ENCODE peak calls at places on chromosomes 2 and 18, in six cellular contexts. One of them, this sample, is unnamed.

GRCh38 chr2:237194906-237195305 is 109.2 kb downstream of the COPS8 start:
- DNase-seq in right cardiac atrium: no peak
- DNase-seq in left cardiac atrium: no peak
- DNase-seq in activated CD8-positive, alpha-beta memory T cell treated with anti-CD3 and anti-CD28 coated beads for 48 hours: no peak
- DNase-seq in activated T-helper 1 cell treated with anti-CD3 and anti-CD28 coated beads, Interleukin-12 subunit alpha, Interleukin-12 subunit beta, Interleukin-2, Interleukin-4 antibody, amounts not matched to agents 30 ng/mL and 10 ng/mL and 1 ng/mL, durations not matched to agents 14 hours and 24 hours and 36 hours: no peak
- DNase-seq in memory B cell: no peak
- DNase-seq in this sample: no peak

GRCh38 chr2:206203331-206203730 is 43.6 kb downstream of the EEF1B2 start:
- DNase-seq in right cardiac atrium: no peak
- DNase-seq in left cardiac atrium: no peak
- DNase-seq in activated CD8-positive, alpha-beta memory T cell treated with anti-CD3 and anti-CD28 coated beads for 48 hours: no peak
- DNase-seq in activated T-helper 1 cell treated with anti-CD3 and anti-CD28 coated beads, Interleukin-12 subunit alpha, Interleukin-12 subunit beta, Interleukin-2, Interleukin-4 antibody, amounts not matched to agents 30 ng/mL and 10 ng/mL and 1 ng/mL, durations not matched to agents 14 hours and 24 hours and 36 hours: no peak
- DNase-seq in memory B cell: no peak
- DNase-seq in this sample: no peak

GRCh38 chr2:20704886-20705285 is 37.9 kb downstream of the GDF7 start:
- DNase-seq in right cardiac atrium: no peak
- DNase-seq in left cardiac atrium: no peak
- DNase-seq in activated CD8-positive, alpha-beta memory T cell treated with anti-CD3 and anti-CD28 coated beads for 48 hours: no peak
- DNase-seq in activated T-helper 1 cell treated with anti-CD3 and anti-CD28 coated beads, Interleukin-12 subunit alpha, Interleukin-12 subunit beta, Interleukin-2, Interleukin-4 antibody, amounts not matched to agents 30 ng/mL and 10 ng/mL and 1 ng/mL, durations not matched to agents 14 hours and 24 hours and 36 hours: no peak
- DNase-seq in memory B cell: no peak
- DNase-seq in this sample: no peak

GRCh38 chr2:168652997-168653906 is 149.2 kb upstream of the NOSTRIN start:
- DNase-seq in right cardiac atrium: no peak
- DNase-seq in left cardiac atrium: no peak
- DNase-seq in activated CD8-positive, alpha-beta memory T cell treated with anti-CD3 and anti-CD28 coated beads for 48 hours: no peak
- DNase-seq in activated T-helper 1 cell treated with anti-CD3 and anti-CD28 coated beads, Interleukin-12 subunit alpha, Interleukin-12 subunit beta, Interleukin-2, Interleukin-4 antibody, amounts not matched to agents 30 ng/mL and 10 ng/mL and 1 ng/mL, durations not matched to agents 14 hours and 24 hours and 36 hours: no peak
- DNase-seq in memory B cell: no peak
- DNase-seq in this sample: no peak

GRCh38 chr2:172101008-172101706 is 1.5 kb downstream of the DLX2 start:
- DNase-seq in right cardiac atrium: no peak
- DNase-seq in left cardiac atrium: no peak
- DNase-seq in activated CD8-positive, alpha-beta memory T cell treated with anti-CD3 and anti-CD28 coated beads for 48 hours: peak; percentile 8
- DNase-seq in activated T-helper 1 cell treated with anti-CD3 and anti-CD28 coated beads, Interleukin-12 subunit alpha, Interleukin-12 subunit beta, Interleukin-2, Interleukin-4 antibody, amounts not matched to agents 30 ng/mL and 10 ng/mL and 1 ng/mL, durations not matched to agents 14 hours and 24 hours and 36 hours: no peak
- DNase-seq in memory B cell: peak; percentile 34
- DNase-seq in this sample: no peak

GRCh38 chr2:21422724-21423522 is 299.2 kb downstream of the TDRD15 start:
- DNase-seq in right cardiac atrium: no peak
- DNase-seq in left cardiac atrium: no peak
- DNase-seq in activated CD8-positive, alpha-beta memory T cell treated with anti-CD3 and anti-CD28 coated beads for 48 hours: no peak
- DNase-seq in activated T-helper 1 cell treated with anti-CD3 and anti-CD28 coated beads, Interleukin-12 subunit alpha, Interleukin-12 subunit beta, Interleukin-2, Interleukin-4 antibody, amounts not matched to agents 30 ng/mL and 10 ng/mL and 1 ng/mL, durations not matched to agents 14 hours and 24 hours and 36 hours: no peak
- DNase-seq in memory B cell: no peak
- DNase-seq in this sample: no peak

GRCh38 chr18:44729631-44730101 is 49.0 kb downstream of the SETBP1 start:
- DNase-seq in right cardiac atrium: no peak
- DNase-seq in left cardiac atrium: no peak
- DNase-seq in activated CD8-positive, alpha-beta memory T cell treated with anti-CD3 and anti-CD28 coated beads for 48 hours: no peak
- DNase-seq in activated T-helper 1 cell treated with anti-CD3 and anti-CD28 coated beads, Interleukin-12 subunit alpha, Interleukin-12 subunit beta, Interleukin-2, Interleukin-4 antibody, amounts not matched to agents 30 ng/mL and 10 ng/mL and 1 ng/mL, durations not matched to agents 14 hours and 24 hours and 36 hours: peak; percentile 61
- DNase-seq in memory B cell: no peak
- DNase-seq in this sample: no peak

GRCh38 chr18:28281400-28281799 is 104.5 kb upstream of the CDH2 start:
- DNase-seq in right cardiac atrium: no peak
- DNase-seq in left cardiac atrium: no peak
- DNase-seq in activated CD8-positive, alpha-beta memory T cell treated with anti-CD3 and anti-CD28 coated beads for 48 hours: no peak
- DNase-seq in activated T-helper 1 cell treated with anti-CD3 and anti-CD28 coated beads, Interleukin-12 subunit alpha, Interleukin-12 subunit beta, Interleukin-2, Interleukin-4 antibody, amounts not matched to agents 30 ng/mL and 10 ng/mL and 1 ng/mL, durations not matched to agents 14 hours and 24 hours and 36 hours: no peak
- DNase-seq in memory B cell: no peak
- DNase-seq in this sample: no peak

GRCh38 chr18:7754725-7755181 is 187.6 kb downstream of the PTPRM start:
- DNase-seq in right cardiac atrium: no peak
- DNase-seq in left cardiac atrium: peak; percentile 35
- DNase-seq in activated CD8-positive, alpha-beta memory T cell treated with anti-CD3 and anti-CD28 coated beads for 48 hours: no peak
- DNase-seq in activated T-helper 1 cell treated with anti-CD3 and anti-CD28 coated beads, Interleukin-12 subunit alpha, Interleukin-12 subunit beta, Interleukin-2, Interleukin-4 antibody, amounts not matched to agents 30 ng/mL and 10 ng/mL and 1 ng/mL, durations not matched to agents 14 hours and 24 hours and 36 hours: no peak
- DNase-seq in memory B cell: no peak
- DNase-seq in this sample: no peak

GRCh38 chr2:124046332-124046731 is 21.2 kb downstream of the CNTNAP5 start:
- DNase-seq in right cardiac atrium: no peak
- DNase-seq in left cardiac atrium: no peak
- DNase-seq in activated CD8-positive, alpha-beta memory T cell treated with anti-CD3 and anti-CD28 coated beads for 48 hours: no peak
- DNase-seq in activated T-helper 1 cell treated with anti-CD3 and anti-CD28 coated beads, Interleukin-12 subunit alpha, Interleukin-12 subunit beta, Interleukin-2, Interleukin-4 antibody, amounts not matched to agents 30 ng/mL and 10 ng/mL and 1 ng/mL, durations not matched to agents 14 hours and 24 hours and 36 hours: no peak
- DNase-seq in memory B cell: no peak
- DNase-seq in this sample: no peak

GRCh38 chr2:46651363-46652099 is 172.2 kb downstream of the TMEM247 start:
- DNase-seq in right cardiac atrium: peak; percentile 53
- DNase-seq in left cardiac atrium: peak; percentile 40
- DNase-seq in activated CD8-positive, alpha-beta memory T cell treated with anti-CD3 and anti-CD28 coated beads for 48 hours: no peak
- DNase-seq in activated T-helper 1 cell treated with anti-CD3 and anti-CD28 coated beads, Interleukin-12 subunit alpha, Interleukin-12 subunit beta, Interleukin-2, Interleukin-4 antibody, amounts not matched to agents 30 ng/mL and 10 ng/mL and 1 ng/mL, durations not matched to agents 14 hours and 24 hours and 36 hours: no peak
- DNase-seq in memory B cell: no peak
- DNase-seq in this sample: no peak

GRCh38 chr2:237193436-237193835 is 107.7 kb downstream of the COPS8 start:
- DNase-seq in right cardiac atrium: no peak
- DNase-seq in left cardiac atrium: no peak
- DNase-seq in activated CD8-positive, alpha-beta memory T cell treated with anti-CD3 and anti-CD28 coated beads for 48 hours: no peak
- DNase-seq in activated T-helper 1 cell treated with anti-CD3 and anti-CD28 coated beads, Interleukin-12 subunit alpha, Interleukin-12 subunit beta, Interleukin-2, Interleukin-4 antibody, amounts not matched to agents 30 ng/mL and 10 ng/mL and 1 ng/mL, durations not matched to agents 14 hours and 24 hours and 36 hours: no peak
- DNase-seq in memory B cell: no peak
- DNase-seq in this sample: no peak

GRCh38 chr2:105919191-105919811 is 174.6 kb downstream of the NCK2 start:
- DNase-seq in right cardiac atrium: peak; percentile 81
- DNase-seq in left cardiac atrium: peak; percentile 64
- DNase-seq in activated CD8-positive, alpha-beta memory T cell treated with anti-CD3 and anti-CD28 coated beads for 48 hours: no peak
- DNase-seq in activated T-helper 1 cell treated with anti-CD3 and anti-CD28 coated beads, Interleukin-12 subunit alpha, Interleukin-12 subunit beta, Interleukin-2, Interleukin-4 antibody, amounts not matched to agents 30 ng/mL and 10 ng/mL and 1 ng/mL, durations not matched to agents 14 hours and 24 hours and 36 hours: no peak
- DNase-seq in memory B cell: no peak
- DNase-seq in this sample: no peak

GRCh38 chr2:157055660-157056199 is 201.8 kb upstream of the GALNT5 start:
- DNase-seq in right cardiac atrium: no peak
- DNase-seq in left cardiac atrium: no peak
- DNase-seq in activated CD8-positive, alpha-beta memory T cell treated with anti-CD3 and anti-CD28 coated beads for 48 hours: no peak
- DNase-seq in activated T-helper 1 cell treated with anti-CD3 and anti-CD28 coated beads, Interleukin-12 subunit alpha, Interleukin-12 subunit beta, Interleukin-2, Interleukin-4 antibody, amounts not matched to agents 30 ng/mL and 10 ng/mL and 1 ng/mL, durations not matched to agents 14 hours and 24 hours and 36 hours: no peak
- DNase-seq in memory B cell: no peak
- DNase-seq in this sample: no peak

GRCh38 chr2:181164699-181165098 is 184.3 kb downstream of the UBE2E3 start:
- DNase-seq in right cardiac atrium: no peak
- DNase-seq in left cardiac atrium: no peak
- DNase-seq in activated CD8-positive, alpha-beta memory T cell treated with anti-CD3 and anti-CD28 coated beads for 48 hours: no peak
- DNase-seq in activated T-helper 1 cell treated with anti-CD3 and anti-CD28 coated beads, Interleukin-12 subunit alpha, Interleukin-12 subunit beta, Interleukin-2, Interleukin-4 antibody, amounts not matched to agents 30 ng/mL and 10 ng/mL and 1 ng/mL, durations not matched to agents 14 hours and 24 hours and 36 hours: no peak
- DNase-seq in memory B cell: no peak
- DNase-seq in this sample: no peak

GRCh38 chr2:154133823-154134222 is 262.1 kb downstream of the GALNT13 start:
- DNase-seq in right cardiac atrium: peak; percentile 10
- DNase-seq in left cardiac atrium: no peak
- DNase-seq in activated CD8-positive, alpha-beta memory T cell treated with anti-CD3 and anti-CD28 coated beads for 48 hours: no peak
- DNase-seq in activated T-helper 1 cell treated with anti-CD3 and anti-CD28 coated beads, Interleukin-12 subunit alpha, Interleukin-12 subunit beta, Interleukin-2, Interleukin-4 antibody, amounts not matched to agents 30 ng/mL and 10 ng/mL and 1 ng/mL, durations not matched to agents 14 hours and 24 hours and 36 hours: no peak
- DNase-seq in memory B cell: no peak
- DNase-seq in this sample: no peak

GRCh38 chr2:53575606-53576360 is 191.8 kb upstream of the CHAC2 start:
- DNase-seq in right cardiac atrium: peak; percentile 30
- DNase-seq in left cardiac atrium: no peak
- DNase-seq in activated CD8-positive, alpha-beta memory T cell treated with anti-CD3 and anti-CD28 coated beads for 48 hours: no peak
- DNase-seq in activated T-helper 1 cell treated with anti-CD3 and anti-CD28 coated beads, Interleukin-12 subunit alpha, Interleukin-12 subunit beta, Interleukin-2, Interleukin-4 antibody, amounts not matched to agents 30 ng/mL and 10 ng/mL and 1 ng/mL, durations not matched to agents 14 hours and 24 hours and 36 hours: no peak
- DNase-seq in memory B cell: no peak
- DNase-seq in this sample: no peak

GRCh38 chr18:79252904-79253633 is 142.7 kb upstream of the NFATC1 start:
- DNase-seq in right cardiac atrium: no peak
- DNase-seq in left cardiac atrium: no peak
- DNase-seq in activated CD8-positive, alpha-beta memory T cell treated with anti-CD3 and anti-CD28 coated beads for 48 hours: no peak
- DNase-seq in activated T-helper 1 cell treated with anti-CD3 and anti-CD28 coated beads, Interleukin-12 subunit alpha, Interleukin-12 subunit beta, Interleukin-2, Interleukin-4 antibody, amounts not matched to agents 30 ng/mL and 10 ng/mL and 1 ng/mL, durations not matched to agents 14 hours and 24 hours and 36 hours: no peak
- DNase-seq in memory B cell: no peak
- DNase-seq in this sample: no peak

GRCh38 chr18:24552218-24552617 is 91.8 kb downstream of the HRH4 start:
- DNase-seq in right cardiac atrium: no peak
- DNase-seq in left cardiac atrium: no peak
- DNase-seq in activated CD8-positive, alpha-beta memory T cell treated with anti-CD3 and anti-CD28 coated beads for 48 hours: no peak
- DNase-seq in activated T-helper 1 cell treated with anti-CD3 and anti-CD28 coated beads, Interleukin-12 subunit alpha, Interleukin-12 subunit beta, Interleukin-2, Interleukin-4 antibody, amounts not matched to agents 30 ng/mL and 10 ng/mL and 1 ng/mL, durations not matched to agents 14 hours and 24 hours and 36 hours: no peak
- DNase-seq in memory B cell: no peak
- DNase-seq in this sample: no peak

GRCh38 chr2:102091121-102091520 is 51.4 kb upstream of the IL1R1 start:
- DNase-seq in right cardiac atrium: no peak
- DNase-seq in left cardiac atrium: no peak
- DNase-seq in activated CD8-positive, alpha-beta memory T cell treated with anti-CD3 and anti-CD28 coated beads for 48 hours: no peak
- DNase-seq in activated T-helper 1 cell treated with anti-CD3 and anti-CD28 coated beads, Interleukin-12 subunit alpha, Interleukin-12 subunit beta, Interleukin-2, Interleukin-4 antibody, amounts not matched to agents 30 ng/mL and 10 ng/mL and 1 ng/mL, durations not matched to agents 14 hours and 24 hours and 36 hours: no peak
- DNase-seq in memory B cell: no peak
- DNase-seq in this sample: no peak

GRCh38 chr2:171436307-171436706 is 2.3 kb downstream of the DCAF17 start:
- DNase-seq in right cardiac atrium: no peak
- DNase-seq in left cardiac atrium: no peak
- DNase-seq in activated CD8-positive, alpha-beta memory T cell treated with anti-CD3 and anti-CD28 coated beads for 48 hours: no peak
- DNase-seq in activated T-helper 1 cell treated with anti-CD3 and anti-CD28 coated beads, Interleukin-12 subunit alpha, Interleukin-12 subunit beta, Interleukin-2, Interleukin-4 antibody, amounts not matched to agents 30 ng/mL and 10 ng/mL and 1 ng/mL, durations not matched to agents 14 hours and 24 hours and 36 hours: no peak
- DNase-seq in memory B cell: no peak
- DNase-seq in this sample: no peak

GRCh38 chr2:55771612-55772011 is 78.0 kb upstream of the PNPT1 start:
- DNase-seq in right cardiac atrium: no peak
- DNase-seq in left cardiac atrium: no peak
- DNase-seq in activated CD8-positive, alpha-beta memory T cell treated with anti-CD3 and anti-CD28 coated beads for 48 hours: no peak
- DNase-seq in activated T-helper 1 cell treated with anti-CD3 and anti-CD28 coated beads, Interleukin-12 subunit alpha, Interleukin-12 subunit beta, Interleukin-2, Interleukin-4 antibody, amounts not matched to agents 30 ng/mL and 10 ng/mL and 1 ng/mL, durations not matched to agents 14 hours and 24 hours and 36 hours: no peak
- DNase-seq in memory B cell: no peak
- DNase-seq in this sample: no peak

GRCh38 chr2:44171018-44171417 is 2.3 kb downstream of the PPM1B start:
- DNase-seq in right cardiac atrium: no peak
- DNase-seq in left cardiac atrium: no peak
- DNase-seq in activated CD8-positive, alpha-beta memory T cell treated with anti-CD3 and anti-CD28 coated beads for 48 hours: no peak
- DNase-seq in activated T-helper 1 cell treated with anti-CD3 and anti-CD28 coated beads, Interleukin-12 subunit alpha, Interleukin-12 subunit beta, Interleukin-2, Interleukin-4 antibody, amounts not matched to agents 30 ng/mL and 10 ng/mL and 1 ng/mL, durations not matched to agents 14 hours and 24 hours and 36 hours: no peak
- DNase-seq in memory B cell: no peak
- DNase-seq in this sample: no peak

GRCh38 chr18:72652990-72653593 is 109.0 kb upstream of the CBLN2 start:
- DNase-seq in right cardiac atrium: peak; percentile 15
- DNase-seq in left cardiac atrium: peak; percentile 28
- DNase-seq in activated CD8-positive, alpha-beta memory T cell treated with anti-CD3 and anti-CD28 coated beads for 48 hours: no peak
- DNase-seq in activated T-helper 1 cell treated with anti-CD3 and anti-CD28 coated beads, Interleukin-12 subunit alpha, Interleukin-12 subunit beta, Interleukin-2, Interleukin-4 antibody, amounts not matched to agents 30 ng/mL and 10 ng/mL and 1 ng/mL, durations not matched to agents 14 hours and 24 hours and 36 hours: peak; percentile 8
- DNase-seq in memory B cell: peak; percentile 15
- DNase-seq in this sample: no peak